ENCODE peak calls at places on chromosomes 12 and 14, in seven cellular contexts. One of them, this sample, is unnamed.

GRCh38 chr14:53619625-53620324 is 336.9 kb downstream of the BMP4 start:
- DNase-seq in RWPE2: no peak
- DNase-seq in mesenchymal stem cell: peak
- DNase-seq in CD4-positive, CD25-positive, alpha-beta regulatory T cell: no peak
- DNase-seq in astrocyte: peak
- DNase-seq in hepatocyte: no peak
- DNase-seq in brain microvascular endothelial cell: peak
- DNase-seq in this sample: no peak

GRCh38 chr14:67892466-67893120 is 73.0 kb downstream of the RAD51B start:
- DNase-seq in brain microvascular endothelial cell: no peak
- DNase-seq in RWPE2: no peak
- DNase-seq in hepatocyte: peak
- DNase-seq in CD4-positive, CD25-positive, alpha-beta regulatory T cell: no peak
- DNase-seq in mesenchymal stem cell: peak
- DNase-seq in astrocyte: no peak
- DNase-seq in this sample: no peak

GRCh38 chr14:96590190-96590860 is 88.1 kb downstream of the PAPOLA start:
- DNase-seq in CD4-positive, CD25-positive, alpha-beta regulatory T cell: no peak
- DNase-seq in astrocyte: no peak
- DNase-seq in mesenchymal stem cell: no peak
- DNase-seq in brain microvascular endothelial cell: no peak
- DNase-seq in RWPE2: no peak
- DNase-seq in hepatocyte: no peak
- DNase-seq in this sample: no peak

GRCh38 chr12:91813701-91814100 is 331.9 kb downstream of the BTG1 start:
- DNase-seq in CD4-positive, CD25-positive, alpha-beta regulatory T cell: no peak
- DNase-seq in brain microvascular endothelial cell: no peak
- DNase-seq in mesenchymal stem cell: peak
- DNase-seq in RWPE2: no peak
- DNase-seq in astrocyte: no peak
- DNase-seq in hepatocyte: no peak
- DNase-seq in this sample: no peak

GRCh38 chr14:24058260-24058950 is 6.6 kb downstream of the CARMIL3 start:
- DNase-seq in astrocyte: peak
- DNase-seq in CD4-positive, CD25-positive, alpha-beta regulatory T cell: no peak
- DNase-seq in hepatocyte: peak
- DNase-seq in brain microvascular endothelial cell: peak
- DNase-seq in mesenchymal stem cell: peak
- DNase-seq in RWPE2: peak
- DNase-seq in this sample: peak

GRCh38 chr14:50082308-50082742 is 34.0 kb downstream of the VCPKMT start:
- DNase-seq in RWPE2: no peak
- DNase-seq in mesenchymal stem cell: no peak
- DNase-seq in astrocyte: no peak
- DNase-seq in CD4-positive, CD25-positive, alpha-beta regulatory T cell: peak
- DNase-seq in brain microvascular endothelial cell: no peak
- DNase-seq in hepatocyte: no peak
- DNase-seq in this sample: no peak

GRCh38 chr14:47539065-47539464 is 136.3 kb downstream of the MDGA2 start:
- DNase-seq in hepatocyte: peak
- DNase-seq in RWPE2: no peak
- DNase-seq in astrocyte: no peak
- DNase-seq in CD4-positive, CD25-positive, alpha-beta regulatory T cell: no peak
- DNase-seq in mesenchymal stem cell: peak
- DNase-seq in brain microvascular endothelial cell: peak
- DNase-seq in this sample: no peak

GRCh38 chr12:114696443-114697245 is 12.7 kb upstream of the TBX3 start:
- DNase-seq in CD4-positive, CD25-positive, alpha-beta regulatory T cell: no peak
- DNase-seq in mesenchymal stem cell: no peak
- DNase-seq in RWPE2: no peak
- DNase-seq in brain microvascular endothelial cell: no peak
- DNase-seq in hepatocyte: no peak
- DNase-seq in astrocyte: no peak
- DNase-seq in this sample: no peak

GRCh38 chr12:53232641-53233538 is 881 bp upstream of the RARG start:
- DNase-seq in astrocyte: no peak
- DNase-seq in mesenchymal stem cell: peak
- DNase-seq in brain microvascular endothelial cell: no peak
- DNase-seq in hepatocyte: peak
- DNase-seq in RWPE2: no peak
- DNase-seq in CD4-positive, CD25-positive, alpha-beta regulatory T cell: peak
- DNase-seq in this sample: no peak

GRCh38 chr14:76985021-76985420 is 43.5 kb downstream of the IRF2BPL start:
- DNase-seq in brain microvascular endothelial cell: peak
- DNase-seq in RWPE2: no peak
- DNase-seq in CD4-positive, CD25-positive, alpha-beta regulatory T cell: no peak
- DNase-seq in mesenchymal stem cell: peak
- DNase-seq in astrocyte: no peak
- DNase-seq in hepatocyte: no peak
- DNase-seq in this sample: no peak

GRCh38 chr14:99972748-99973466 is 92.3 kb upstream of the EVL start:
- DNase-seq in astrocyte: peak
- DNase-seq in hepatocyte: no peak
- DNase-seq in brain microvascular endothelial cell: no peak
- DNase-seq in RWPE2: no peak
- DNase-seq in mesenchymal stem cell: no peak
- DNase-seq in CD4-positive, CD25-positive, alpha-beta regulatory T cell: no peak
- DNase-seq in this sample: no peak

GRCh38 chr12:118055865-118056773 is 4.9 kb downstream of the WSB2 start:
- DNase-seq in CD4-positive, CD25-positive, alpha-beta regulatory T cell: no peak
- DNase-seq in brain microvascular endothelial cell: no peak
- DNase-seq in hepatocyte: no peak
- DNase-seq in RWPE2: no peak
- DNase-seq in mesenchymal stem cell: no peak
- DNase-seq in astrocyte: no peak
- DNase-seq in this sample: no peak

GRCh38 chr14:72745546-72745945 is 148.4 kb downstream of the DPF3 start:
- DNase-seq in brain microvascular endothelial cell: peak
- DNase-seq in astrocyte: peak
- DNase-seq in CD4-positive, CD25-positive, alpha-beta regulatory T cell: no peak
- DNase-seq in hepatocyte: no peak
- DNase-seq in RWPE2: no peak
- DNase-seq in mesenchymal stem cell: peak
- DNase-seq in this sample: no peak

GRCh38 chr14:72747652-72748051 is 146.2 kb downstream of the DPF3 start:
- DNase-seq in CD4-positive, CD25-positive, alpha-beta regulatory T cell: no peak
- DNase-seq in hepatocyte: no peak
- DNase-seq in astrocyte: no peak
- DNase-seq in brain microvascular endothelial cell: no peak
- DNase-seq in mesenchymal stem cell: no peak
- DNase-seq in RWPE2: no peak
- DNase-seq in this sample: no peak

GRCh38 chr14:72743626-72744025 is 150.3 kb downstream of the DPF3 start:
- DNase-seq in mesenchymal stem cell: no peak
- DNase-seq in hepatocyte: no peak
- DNase-seq in astrocyte: no peak
- DNase-seq in brain microvascular endothelial cell: no peak
- DNase-seq in CD4-positive, CD25-positive, alpha-beta regulatory T cell: no peak
- DNase-seq in RWPE2: no peak
- DNase-seq in this sample: peak

GRCh38 chr14:72744416-72745120 is 149.3 kb downstream of the DPF3 start:
- DNase-seq in hepatocyte: no peak
- DNase-seq in RWPE2: no peak
- DNase-seq in mesenchymal stem cell: no peak
- DNase-seq in astrocyte: no peak
- DNase-seq in brain microvascular endothelial cell: no peak
- DNase-seq in CD4-positive, CD25-positive, alpha-beta regulatory T cell: no peak
- DNase-seq in this sample: peak

DNA sequence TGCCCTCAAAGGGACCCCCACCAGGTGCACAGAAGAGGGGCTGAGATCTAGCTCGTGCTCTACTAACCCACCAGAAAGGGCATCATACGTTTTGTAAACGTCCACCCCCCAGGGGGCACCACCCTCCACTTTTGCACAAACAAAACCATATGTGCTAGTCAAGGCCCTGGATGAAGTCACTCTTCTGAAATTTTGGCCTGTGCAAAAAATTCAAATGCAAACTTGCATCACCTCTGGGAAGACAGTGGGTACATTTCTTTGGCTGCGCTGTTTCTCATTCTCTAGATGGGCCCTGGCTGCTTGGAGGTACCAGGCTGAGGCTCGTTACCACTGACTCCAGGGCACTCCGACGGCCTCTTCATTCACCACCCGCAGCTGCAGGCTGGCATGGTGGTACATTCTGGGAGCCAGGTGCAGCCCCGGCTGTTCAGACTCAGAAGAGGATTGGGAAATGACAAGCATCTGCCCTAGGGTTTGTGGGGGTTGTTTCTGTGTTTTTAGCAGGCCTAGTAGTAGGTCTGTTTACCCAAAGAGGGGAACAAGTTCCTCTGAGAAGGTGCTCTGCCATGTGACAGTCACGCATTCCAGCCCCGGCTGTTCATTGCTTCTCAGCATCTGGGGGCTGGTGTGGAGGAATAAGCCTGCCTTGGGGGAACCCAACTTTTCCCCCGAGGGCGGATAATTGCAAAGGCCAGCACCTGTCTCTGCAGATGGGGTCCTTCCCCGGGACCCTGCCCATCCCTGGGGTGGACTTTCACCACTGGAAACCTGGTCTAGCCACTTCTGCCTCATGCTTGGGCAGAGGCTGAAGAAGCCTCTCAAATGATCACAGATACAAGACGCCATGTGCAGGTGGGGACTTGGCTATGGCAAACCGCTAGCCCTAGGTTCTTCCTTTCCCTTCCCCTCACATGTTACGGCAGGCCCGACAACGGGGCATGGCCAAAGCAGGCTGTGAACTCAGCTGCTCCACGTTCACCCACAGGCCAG is 147.6 kb downstream of the DPF3 start:
- DNase-seq in RWPE2: no peak
- DNase-seq in hepatocyte: no peak
- DNase-seq in astrocyte: peak
- DNase-seq in brain microvascular endothelial cell: peak
- DNase-seq in mesenchymal stem cell: peak
- DNase-seq in CD4-positive, CD25-positive, alpha-beta regulatory T cell: no peak
- DNase-seq in this sample: peak
- H3K4me3 ChIP-seq in RWPE2: no peak
- H3K4me3 ChIP-seq in hepatocyte: no peak
- H3K4me3 ChIP-seq in astrocyte: no peak
- H3K4me3 ChIP-seq in brain microvascular endothelial cell: no peak
- H3K4me3 ChIP-seq in mesenchymal stem cell: peak
- H3K4me3 ChIP-seq in CD4-positive, CD25-positive, alpha-beta regulatory T cell: no peak
- H3K4me3 ChIP-seq in this sample: no peak

GRCh38 chr12:751828-752672 is at the start of gene WNK1:
- DNase-seq in hepatocyte: peak
- DNase-seq in RWPE2: peak
- DNase-seq in mesenchymal stem cell: peak
- DNase-seq in astrocyte: peak
- DNase-seq in CD4-positive, CD25-positive, alpha-beta regulatory T cell: peak
- DNase-seq in brain microvascular endothelial cell: peak
- DNase-seq in this sample: peak

GRCh38 chr12:751192-751827 is 1.1 kb upstream of the WNK1 start:
- DNase-seq in astrocyte: peak
- DNase-seq in mesenchymal stem cell: peak
- DNase-seq in RWPE2: peak
- DNase-seq in CD4-positive, CD25-positive, alpha-beta regulatory T cell: peak
- DNase-seq in hepatocyte: peak
- DNase-seq in brain microvascular endothelial cell: peak
- DNase-seq in this sample: peak

GRCh38 chr12:750356-751191 is 1.8 kb upstream of the WNK1 start:
- DNase-seq in astrocyte: no peak
- DNase-seq in brain microvascular endothelial cell: no peak
- DNase-seq in CD4-positive, CD25-positive, alpha-beta regulatory T cell: no peak
- DNase-seq in mesenchymal stem cell: no peak
- DNase-seq in hepatocyte: no peak
- DNase-seq in RWPE2: no peak
- DNase-seq in this sample: no peak

GRCh38 chr12:752673-753400 is 458 bp downstream of the WNK1 start:
- DNase-seq in CD4-positive, CD25-positive, alpha-beta regulatory T cell: peak
- DNase-seq in hepatocyte: peak
- DNase-seq in mesenchymal stem cell: peak
- DNase-seq in RWPE2: no peak
- DNase-seq in astrocyte: no peak
- DNase-seq in brain microvascular endothelial cell: peak
- DNase-seq in this sample: no peak

GRCh38 chr12:749871-750270 is 2.5 kb upstream of the WNK1 start:
- DNase-seq in mesenchymal stem cell: no peak
- DNase-seq in RWPE2: no peak
- DNase-seq in brain microvascular endothelial cell: no peak
- DNase-seq in astrocyte: no peak
- DNase-seq in hepatocyte: no peak
- DNase-seq in CD4-positive, CD25-positive, alpha-beta regulatory T cell: no peak
- DNase-seq in this sample: no peak
- H3K27ac ChIP-seq in mesenchymal stem cell: no peak
- H3K27ac ChIP-seq in RWPE2: no peak
- H3K27ac ChIP-seq in brain microvascular endothelial cell: no peak
- H3K27ac ChIP-seq in astrocyte: no peak
- H3K27ac ChIP-seq in hepatocyte: no peak
- H3K27ac ChIP-seq in CD4-positive, CD25-positive, alpha-beta regulatory T cell: peak
- H3K27ac ChIP-seq in this sample: peak

GRCh38 chr12:25373396-25373795 is 122.7 kb upstream of the KRAS start:
- DNase-seq in brain microvascular endothelial cell: no peak
- DNase-seq in mesenchymal stem cell: no peak
- DNase-seq in RWPE2: no peak
- DNase-seq in astrocyte: no peak
- DNase-seq in CD4-positive, CD25-positive, alpha-beta regulatory T cell: no peak
- DNase-seq in hepatocyte: no peak
- DNase-seq in this sample: no peak

GRCh38 chr12:25376985-25377384 is 126.3 kb upstream of the KRAS start:
- DNase-seq in brain microvascular endothelial cell: no peak
- DNase-seq in astrocyte: no peak
- DNase-seq in CD4-positive, CD25-positive, alpha-beta regulatory T cell: no peak
- DNase-seq in RWPE2: no peak
- DNase-seq in mesenchymal stem cell: no peak
- DNase-seq in hepatocyte: no peak
- DNase-seq in this sample: no peak

GRCh38 chr12:25372002-25372401 is 121.3 kb upstream of the KRAS start:
- DNase-seq in astrocyte: no peak
- DNase-seq in RWPE2: no peak
- DNase-seq in mesenchymal stem cell: no peak
- DNase-seq in CD4-positive, CD25-positive, alpha-beta regulatory T cell: no peak
- DNase-seq in brain microvascular endothelial cell: no peak
- DNase-seq in hepatocyte: no peak
- DNase-seq in this sample: no peak

GRCh38 chr12:25376392-25376791 is 125.7 kb upstream of the KRAS start:
- DNase-seq in astrocyte: no peak
- DNase-seq in CD4-positive, CD25-positive, alpha-beta regulatory T cell: no peak
- DNase-seq in RWPE2: no peak
- DNase-seq in mesenchymal stem cell: no peak
- DNase-seq in brain microvascular endothelial cell: no peak
- DNase-seq in hepatocyte: no peak
- DNase-seq in this sample: no peak

DNA sequence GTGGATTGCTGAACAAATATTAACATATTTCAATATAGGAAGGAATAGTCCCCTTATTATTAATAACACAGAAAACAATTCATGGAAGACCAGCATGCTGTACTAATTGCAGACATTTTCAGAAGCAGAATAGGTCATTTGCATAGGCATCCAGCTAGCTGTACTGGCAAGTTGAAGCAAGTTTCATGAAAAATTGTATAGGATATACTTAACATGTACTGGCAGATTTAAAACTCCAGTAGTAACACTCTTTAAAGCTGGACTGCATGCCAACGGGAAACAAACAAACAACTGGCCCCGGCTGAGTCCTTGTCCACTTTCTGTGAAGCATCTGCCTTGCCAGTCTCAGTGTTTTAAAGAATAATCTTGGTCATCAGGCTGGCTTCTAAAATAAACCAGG is 122.2 kb upstream of the KRAS start:
- DNase-seq in mesenchymal stem cell: no peak
- DNase-seq in hepatocyte: no peak
- DNase-seq in astrocyte: no peak
- DNase-seq in RWPE2: no peak
- DNase-seq in CD4-positive, CD25-positive, alpha-beta regulatory T cell: no peak
- DNase-seq in brain microvascular endothelial cell: no peak
- DNase-seq in this sample: no peak
- H3K4me3 ChIP-seq in mesenchymal stem cell: no peak
- H3K4me3 ChIP-seq in hepatocyte: no peak
- H3K4me3 ChIP-seq in astrocyte: no peak
- H3K4me3 ChIP-seq in RWPE2: no peak
- H3K4me3 ChIP-seq in CD4-positive, CD25-positive, alpha-beta regulatory T cell: no peak
- H3K4me3 ChIP-seq in brain microvascular endothelial cell: no peak
- H3K4me3 ChIP-seq in this sample: no peak

GRCh38 chr14:101830271-101830670 is 68.8 kb downstream of the PPP2R5C start:
- DNase-seq in RWPE2: no peak
- DNase-seq in brain microvascular endothelial cell: no peak
- DNase-seq in astrocyte: no peak
- DNase-seq in CD4-positive, CD25-positive, alpha-beta regulatory T cell: no peak
- DNase-seq in hepatocyte: no peak
- DNase-seq in mesenchymal stem cell: no peak
- DNase-seq in this sample: no peak
- H3K27ac ChIP-seq in RWPE2: no peak
- H3K27ac ChIP-seq in brain microvascular endothelial cell: no peak
- H3K27ac ChIP-seq in astrocyte: no peak
- H3K27ac ChIP-seq in CD4-positive, CD25-positive, alpha-beta regulatory T cell: peak
- H3K27ac ChIP-seq in hepatocyte: no peak
- H3K27ac ChIP-seq in mesenchymal stem cell: no peak
- H3K27ac ChIP-seq in this sample: peak

This sample was measured in esophagus muscularis mucosa.